ENCODE peak calls at places on chromosome 10, in eight cellular contexts. S is H7; T is activated CD8-positive, alpha-beta memory T cell treated with anti-CD3 and anti-CD28 coated beads, Interleukin-2, amount 50 U/mL, for 48 hours; E is NCI-H345; N is pons; M is activated naive CD8-positive, alpha-beta T cell treated with anti-CD3 and anti-CD28 coated beads, Interleukin-2, amount 50 U/mL, for 16 hours; I is ovary; H is mucosa of gallbladder. Q is an unnamed sample.

GRCh38 chr10:110307805-110308204 is 3.1 kb upstream of the SMNDC1 start:
- DNase-seq in S (no peak), T (no peak), E (no peak), N (no peak), M (no peak), I (no peak), H (no peak), Q (no peak)

GRCh38 chr10:73581912-73582311 is 9.2 kb downstream of the USP54 start:
- DNase-seq in S (no peak), T (no peak), E (no peak), N (peak), M (no peak), I (no peak), H (no peak), Q (peak)

GRCh38 chr10:8874972-8875371 is 820.5 kb downstream of the GATA3 start:
- DNase-seq in S (no peak), T (no peak), E (no peak), N (no peak), M (no peak), I (no peak), H (no peak), Q (no peak)

GRCh38 chr10:15433850-15434537 is 62.9 kb upstream of the FAM171A1 start:
- DNase-seq in S (peak), T (no peak), E (peak), N (peak), M (no peak), I (no peak), H (peak), Q (peak)

GRCh38 chr10:11197266-11197712 is 179.6 kb downstream of the CELF2 start:
- DNase-seq in S (peak), T (no peak), E (no peak), N (peak), M (no peak), I (no peak), H (peak), Q (no peak)

GRCh38 chr10:77881222-77881621 is 45.3 kb downstream of the DLG5 start:
- DNase-seq in S (no peak), T (no peak), E (no peak), N (no peak), M (no peak), I (no peak), H (no peak), Q (no peak)

GRCh38 chr10:33819206-33819605 is 484.7 kb upstream of the NRP1 start:
- DNase-seq in S (no peak), T (no peak), E (no peak), N (no peak), M (no peak), I (no peak), H (no peak), Q (no peak)

GRCh38 chr10:33643042-33643441 is 308.6 kb upstream of the NRP1 start:
- DNase-seq in S (no peak), T (no peak), E (no peak), N (no peak), M (no peak), I (no peak), H (no peak), Q (no peak)

GRCh38 chr10:5575482-5576153 is 50.9 kb downstream of the CALML3 start:
- DNase-seq in S (no peak), T (no peak), E (no peak), N (no peak), M (no peak), I (peak), H (no peak), Q (no peak)

GRCh38 chr10:85612378-85612775 is 754.2 kb downstream of the GRID1 start:
- DNase-seq in S (no peak), T (peak), E (no peak), N (no peak), M (no peak), I (no peak), H (no peak), Q (no peak)

GRCh38 chr10:72615985-72616384 is 9.9 kb downstream of the MICU1 start:
- DNase-seq in S (no peak), T (no peak), E (no peak), N (no peak), M (no peak), I (no peak), H (no peak), Q (no peak)

GRCh38 chr10:42615419-42615818 is 23.0 kb downstream of the ZNF33B start:
- DNase-seq in S (no peak), T (no peak), E (no peak), N (no peak), M (no peak), I (no peak), H (no peak), Q (no peak)

GRCh38 chr10:122543676-122544075 is 16.9 kb upstream of the DMBT1 start:
- DNase-seq in S (no peak), T (no peak), E (no peak), N (no peak), M (no peak), I (no peak), H (no peak), Q (no peak)

GRCh38 chr10:42962120-42962901 is 114.6 kb upstream of the RET start:
- DNase-seq in S (peak), T (no peak), E (no peak), N (no peak), M (no peak), I (peak), H (peak), Q (no peak)

GRCh38 chr10:131579251-131580071 is 267.9 kb upstream of the TCERG1L start:
- DNase-seq in S (no peak), T (peak), E (no peak), N (no peak), M (no peak), I (no peak), H (peak), Q (no peak)

GRCh38 chr10:789831-790701 is 100.6 kb upstream of the DIP2C start:
- DNase-seq in S (peak), T (peak), E (no peak), N (no peak), M (no peak), I (no peak), H (no peak), Q (peak)

GRCh38 chr10:6141296-6142151 is 52.7 kb downstream of the RBM17 start:
- DNase-seq in S (peak), T (peak), E (no peak), N (peak), M (no peak), I (no peak), H (no peak), Q (no peak)

GRCh38 chr10:30384051-30384674 is 35.1 kb upstream of the MTPAP start:
- DNase-seq in S (no peak), T (no peak), E (no peak), N (no peak), M (no peak), I (no peak), H (no peak), Q (no peak)

GRCh38 chr10:81548160-81548559 is 326.8 kb upstream of the NRG3 start:
- DNase-seq in S (no peak), T (no peak), E (peak), N (no peak), M (no peak), I (no peak), H (no peak), Q (no peak)

GRCh38 chr10:69636626-69637550 is 6.8 kb downstream of the FAM241B start:
- DNase-seq in S (peak), T (peak), E (no peak), N (no peak), M (no peak), I (no peak), H (no peak), Q (peak)

GRCh38 chr10:75403144-75404022 is 1.8 kb upstream of the ZNF503 start:
- DNase-seq in S (peak), T (peak), E (peak), N (no peak), M (no peak), I (peak), H (peak), Q (peak)

GRCh38 chr10:70078937-70079336 is 26.3 kb downstream of the MACROH2A2 start:
- DNase-seq in S (peak), T (no peak), E (no peak), N (no peak), M (no peak), I (no peak), H (no peak), Q (no peak)

GRCh38 chr10:13351340-13351915 is 3.3 kb upstream of the SEPHS1 start:
- DNase-seq in S (peak), T (no peak), E (no peak), N (no peak), M (no peak), I (no peak), H (no peak), Q (no peak)

GRCh38 chr10:73810358-73810734 is 1.1 kb downstream of the NDST2 start:
- DNase-seq in S (no peak), T (no peak), E (no peak), N (no peak), M (no peak), I (no peak), H (no peak), Q (no peak)

GRCh38 chr10:14383266-14383665 is 52.5 kb upstream of the FRMD4A start:
- DNase-seq in S (no peak), T (no peak), E (no peak), N (no peak), M (no peak), I (no peak), H (no peak), Q (no peak)

Q was measured in G401.